ENCODE peak calls at places on chromosomes 3 and 15, in five cellular contexts. L, R, W, T and V are unnamed samples.

GRCh38 chr3:52432631-52433030 is 12.3 kb downstream of the SEMA3G start:
- DNase-seq in L (no peak), R (no peak), W (no peak), T (peak), V (no peak)

GRCh38 chr15:90659481-90659880 is 57.7 kb upstream of the BLM start:
- DNase-seq in L (no peak), R (no peak), W (no peak), T (peak), V (no peak)

GRCh38 chr3:129016366-129016724 is 15.2 kb downstream of the EFCC1 start:
- DNase-seq in L (peak), R (peak), W (no peak), T (peak), V (no peak)

GRCh38 chr3:86948840-86949239 is 42.1 kb downstream of the VGLL3 start:
- DNase-seq in L (no peak), R (no peak), W (no peak), T (no peak), V (peak)

GRCh38 chr3:65828706-65829105 is 210.0 kb downstream of the MAGI1 start:
- DNase-seq in L (no peak), R (no peak), W (no peak), T (no peak), V (no peak)

GRCh38 chr15:26157081-26157480 is 294.0 kb upstream of the ATP10A start:
- DNase-seq in L (no peak), R (no peak), W (no peak), T (no peak), V (no peak)

GRCh38 chr3:125496701-125497100 is 23.3 kb downstream of the SNX4 start:
- DNase-seq in L (no peak), R (no peak), W (no peak), T (no peak), V (no peak)

GRCh38 chr3:186024210-186024609 is 84.7 kb downstream of the ETV5 start:
- DNase-seq in L (no peak), R (no peak), W (no peak), T (no peak), V (peak)

GRCh38 chr3:82938821-82939328 is 1177.4 kb upstream of the GBE1 start:
- DNase-seq in L (peak), R (peak), W (no peak), T (peak), V (no peak)

GRCh38 chr15:69537888-69538287 is 85.3 kb downstream of the RPLP1 start:
- DNase-seq in L (no peak), R (no peak), W (no peak), T (no peak), V (no peak)

GRCh38 chr3:57889807-57890206 is 118.4 kb upstream of the FLNB start:
- DNase-seq in L (no peak), R (no peak), W (no peak), T (no peak), V (no peak)

GRCh38 chr3:108338901-108339545 is 42.7 kb downstream of the HHLA2 start:
- DNase-seq in L (no peak), R (no peak), W (no peak), T (no peak), V (no peak)